ENCODE peak calls at places on chromosomes 16 and 17, in six cellular contexts. A is GM23338; H is Ammon's horn; F is putamen; E is cardiac fibroblast; K is activated CD4-positive, alpha-beta T cell treated with anti-CD3 and anti-CD28 coated beads, Interleukin-2, amount 50 U/mL, for 1 hour. M is an unnamed sample.

GRCh38 chr17:40362696-40363479 is 1.6 kb downstream of the GJD3 start:
- DNase-seq in E (peak), K (peak), A (peak), H (no peak), F (no peak), M (peak)

GRCh38 chr17:83191388-83192160 is 112.2 kb downstream of the METRNL start:
- DNase-seq in A (no peak), E (no peak), H (no peak), K (no peak), F (no peak), M (no peak)

GRCh38 chr17:76378548-76379274 is 5.7 kb upstream of the SPHK1 start:
- DNase-seq in F (no peak), H (no peak), K (no peak), A (no peak), E (no peak), M (no peak)

GRCh38 chr17:77580956-77581355 is 377.5 kb upstream of the TNRC6C start:
- DNase-seq in H (no peak), A (no peak), K (no peak), F (no peak), E (no peak), M (no peak)

GRCh38 chr17:1684307-1685189 is at the start of gene PRPF8:
- DNase-seq in E (peak), F (peak), A (peak), H (peak), K (peak), M (peak)

GRCh38 chr17:28950752-28951427 is 428 bp downstream of the PHF12 start:
- DNase-seq in E (no peak), F (no peak), H (no peak), A (no peak), K (no peak), M (peak)

GRCh38 chr16:3444032-3444388 is 530 bp downstream of the NAA60 start:
- DNase-seq in H (peak), K (no peak), E (peak), F (peak), A (peak), M (no peak)

GRCh38 chr17:74358696-74359095 is 3.0 kb downstream of the BTBD17 start:
- DNase-seq in H (no peak), F (no peak), E (no peak), A (peak), K (no peak), M (no peak)

GRCh38 chr17:74601944-74602572 is 10.0 kb upstream of the CD300LD start:
- DNase-seq in H (peak), E (peak), K (peak), A (peak), F (no peak), M (no peak)